ENCODE peak calls at places on chromosomes 13 and 19, in five cellular contexts. M, P, N, K and R are unnamed samples.

GRCh38 chr13:63492604-63493003 is 2077.0 kb upstream of the PCDH20 start:
- DNase-seq in M (no peak), P (no peak), N (no peak), K (no peak), R (no peak)

GRCh38 chr19:41575998-41576397 is at the start of gene CEACAM21:
- DNase-seq in M (no peak), P (no peak), N (no peak), K (peak; percentile 36), R (no peak)

GRCh38 chr19:16060294-16060693 is 16.0 kb upstream of the TPM4 start:
- DNase-seq in M (no peak), P (no peak), N (no peak), K (no peak), R (no peak)

GRCh38 chr19:6739884-6740588 is 556 bp downstream of the TRIP10 start:
- DNase-seq in M (no peak), P (no peak), N (no peak), K (no peak), R (peak; percentile 50)

GRCh38 chr19:38306236-38306635 is 2.2 kb downstream of the C19orf33 start:
- DNase-seq in M (no peak), P (no peak), N (no peak), K (no peak), R (no peak)

GRCh38 chr13:21470785-21471184 is 11.7 kb upstream of the ZDHHC20 start:
- DNase-seq in M (no peak), P (no peak), N (no peak), K (no peak), R (no peak)

GRCh38 chr13:109369357-109370052 is 416.9 kb downstream of the IRS2 start:
- DNase-seq in M (peak; percentile 29), P (no peak), N (peak; percentile 59), K (no peak), R (no peak)

GRCh38 chr13:39836038-39836437 is 180.6 kb downstream of the COG6 start:
- DNase-seq in M (no peak), P (no peak), N (no peak), K (no peak), R (no peak)

GRCh38 chr13:28494861-28495585 is at the start of gene FLT1:
- DNase-seq in M (no peak), P (no peak), N (no peak), K (peak; percentile 38), R (no peak)

GRCh38 chr19:35719402-35720162 is 1.8 kb downstream of the KMT2B start:
- DNase-seq in M (no peak), P (no peak), N (no peak), K (no peak), R (no peak)

GRCh38 chr13:75687145-75687763 is 51.1 kb downstream of the LMO7 start:
- DNase-seq in M (no peak), P (peak; percentile 9), N (peak; percentile 4), K (no peak), R (peak; percentile 54)

GRCh38 chr19:41376241-41376997 is at the start of gene TMEM91:
- DNase-seq in M (no peak), P (peak; percentile 35), N (peak; percentile 37), K (no peak), R (no peak)

GRCh38 chr19:53388168-53388567 is 6.8 kb upstream of the ZNF765 start:
- DNase-seq in M (no peak), P (no peak), N (no peak), K (no peak), R (no peak)

GRCh38 chr19:45076029-45076850 is at the start of gene ZNF296:
- DNase-seq in M (no peak), P (peak; percentile 76), N (peak; percentile 4), K (peak; percentile 79), R (peak; percentile 94)

GRCh38 chr13:64278493-64278892 is 2862.8 kb upstream of the PCDH20 start:
- DNase-seq in M (no peak), P (peak; percentile 4), N (no peak), K (no peak), R (no peak)

GRCh38 chr13:100517135-100517534 is 71.5 kb downstream of the GGACT start:
- DNase-seq in M (no peak), P (no peak), N (no peak), K (no peak), R (peak; percentile 18)

GRCh38 chr19:32642771-32643170 is 32.2 kb downstream of the ANKRD27 start:
- DNase-seq in M (no peak), P (no peak), N (no peak), K (peak; percentile 45), R (no peak)

GRCh38 chr19:39738809-39739208 is 980 bp upstream of the CLC start:
- DNase-seq in M (no peak), P (no peak), N (no peak), K (no peak), R (no peak)

GRCh38 chr19:19485161-19485997 is 30.0 kb downstream of the TSSK6 start:
- DNase-seq in M (no peak), P (no peak), N (no peak), K (no peak), R (no peak)

GRCh38 chr19:49222011-49222410 is 64.4 kb downstream of the TRPM4 start:
- DNase-seq in M (no peak), P (no peak), N (no peak), K (no peak), R (no peak)

GRCh38 chr19:46442808-46443450 is 14.2 kb upstream of the PNMA8C start:
- DNase-seq in M (no peak), P (peak; percentile 63), N (no peak), K (no peak), R (peak; percentile 61)

GRCh38 chr19:55383789-55384575 is at the start of gene TMEM238:
- DNase-seq in M (no peak), P (no peak), N (peak; percentile 30), K (no peak), R (peak; percentile 72)

GRCh38 chr13:19838726-19839342 is 24.6 kb downstream of the ZMYM5 start:
- DNase-seq in M (no peak), P (no peak), N (no peak), K (no peak), R (no peak)

GRCh38 chr19:49999371-50000010 is 25.7 kb downstream of the VRK3 start:
- DNase-seq in M (no peak), P (no peak), N (no peak), K (no peak), R (no peak)

GRCh38 chr13:29994911-29995601 is 144.6 kb upstream of the UBL3 start:
- DNase-seq in M (no peak), P (no peak), N (no peak), K (no peak), R (no peak)

GRCh38 chr13:91904597-91904996 is 506.2 kb downstream of the GPC5 start:
- DNase-seq in M (no peak), P (no peak), N (no peak), K (no peak), R (no peak)

GRCh38 chr13:47215741-47216140 is 318.9 kb upstream of the HTR2A start:
- DNase-seq in M (no peak), P (peak; percentile 49), N (no peak), K (no peak), R (no peak)

GRCh38 chr19:52307275-52307674 is 10.3 kb downstream of the ZNF480 start:
- DNase-seq in M (no peak), P (no peak), N (no peak), K (no peak), R (no peak)

GRCh38 chr19:4794971-4795370 is 3.4 kb downstream of the FEM1A start:
- DNase-seq in M (no peak), P (no peak), N (no peak), K (no peak), R (no peak)

GRCh38 chr13:95552539-95553270 is at the start of gene CLDN10:
- DNase-seq in M (no peak), P (no peak), N (peak; percentile 26), K (no peak), R (no peak)

GRCh38 chr13:73940098-73940497 is 194.1 kb downstream of the KLF12 start:
- DNase-seq in M (no peak), P (no peak), N (no peak), K (no peak), R (no peak)